ENCODE peak calls at places on chromosomes 1 and 21, in six cellular contexts. V, R, Z, I, W and B are unnamed samples.

GRCh38 chr1:105343317-105343716 is 1593.6 kb downstream of the AMY1C start:
- DNase-seq in I (no peak), R (no peak), W (no peak), V (no peak), Z (no peak), B (no peak)

GRCh38 chr1:175192111-175192629 is 406 bp downstream of the KIAA0040 start:
- DNase-seq in W (no peak), Z (peak), R (no peak), I (peak), V (peak), B (no peak)

GRCh38 chr1:154583691-154584212 is 16.2 kb downstream of the CHRNB2 start:
- DNase-seq in R (no peak), W (no peak), Z (no peak), V (no peak), I (no peak), B (no peak)

GRCh38 chr1:87331319-87332269 is 2.9 kb downstream of the LMO4 start:
- DNase-seq in V (peak), Z (peak), W (no peak), I (peak), R (peak), B (peak)

GRCh38 chr1:215146252-215146975 is 63.9 kb downstream of the KCNK2 start:
- DNase-seq in V (no peak), W (no peak), Z (no peak), I (peak), R (peak), B (peak)

GRCh38 chr1:100441651-100442050 is 89.3 kb downstream of the CDC14A start:
- DNase-seq in W (no peak), V (no peak), Z (peak), I (no peak), R (no peak), B (no peak)

GRCh38 chr1:90745972-90746371 is 28.9 kb upstream of the BARHL2 start:
- DNase-seq in R (no peak), W (no peak), V (no peak), Z (no peak), I (no peak), B (no peak)

GRCh38 chr1:198444792-198445191 is 95.7 kb downstream of the ATP6V1G3 start:
- DNase-seq in I (peak), Z (no peak), V (no peak), W (no peak), R (peak), B (no peak)

GRCh38 chr1:182041615-182042014 is 19.9 kb downstream of the ZNF648 start:
- DNase-seq in Z (no peak), R (no peak), I (no peak), V (no peak), W (no peak), B (no peak)

GRCh38 chr1:89546082-89546889 is 21.7 kb downstream of the LRRC8B start:
- DNase-seq in R (peak), Z (no peak), I (peak), V (no peak), W (no peak), B (peak)

GRCh38 chr1:93629101-93630059 is 52.3 kb downstream of the BCAR3 start:
- DNase-seq in V (no peak), W (peak), I (peak), R (peak), Z (peak), B (no peak)

GRCh38 chr1:92154934-92155333 is 62.8 kb upstream of the C1orf146 start:
- DNase-seq in Z (no peak), W (no peak), I (no peak), R (no peak), V (no peak), B (no peak)

GRCh38 chr1:85577421-85578320 is 2.9 kb upstream of the CCN1 start:
- DNase-seq in R (peak), I (no peak), Z (no peak), V (no peak), W (peak), B (no peak)

GRCh38 chr1:103256490-103256889 is 148.2 kb upstream of the COL11A1 start:
- DNase-seq in V (no peak), W (no peak), I (no peak), Z (no peak), R (peak), B (no peak)

GRCh38 chr1:176604461-176604860 is 141.5 kb downstream of the PAPPA2 start:
- DNase-seq in Z (no peak), W (no peak), R (no peak), V (no peak), I (no peak), B (no peak)

GRCh38 chr1:96782861-96783260 is 61.3 kb downstream of the PTBP2 start:
- DNase-seq in V (no peak), I (no peak), W (no peak), R (no peak), Z (no peak), B (no peak)

GRCh38 chr1:192104852-192105251 is 53.4 kb upstream of the RGS18 start:
- DNase-seq in I (peak), W (no peak), V (no peak), Z (no peak), R (peak), B (no peak)

GRCh38 chr1:184838374-184838995 is 83.8 kb upstream of the EDEM3 start:
- DNase-seq in R (peak), V (no peak), W (no peak), Z (no peak), I (peak), B (peak)

GRCh38 chr1:66331641-66332523 is 202.1 kb upstream of the SGIP1 start:
- DNase-seq in Z (peak), V (peak), R (peak), I (peak), W (no peak), B (no peak)

GRCh38 chr1:204565617-204566582 is 49.7 kb downstream of the MDM4 start:
- DNase-seq in Z (peak), R (peak), W (peak), V (no peak), I (peak), B (peak)

DNA sequence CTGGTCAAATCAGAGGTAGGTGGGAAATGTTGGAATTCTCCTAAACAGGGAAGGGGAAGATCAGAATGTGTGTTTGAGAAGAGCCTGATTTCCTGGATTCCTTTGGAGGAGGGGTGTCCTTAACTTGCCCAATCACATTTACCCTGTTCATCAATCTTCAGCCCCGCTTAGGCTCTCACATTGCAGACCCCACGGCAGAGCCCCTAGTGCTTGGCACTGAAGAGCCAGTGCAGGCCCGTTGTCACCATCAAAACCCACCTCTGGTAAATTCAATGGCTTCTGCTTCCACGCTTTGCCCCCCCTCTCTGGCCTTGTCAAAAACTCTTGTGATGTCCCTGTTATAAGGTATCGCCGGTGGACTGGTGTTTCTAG is 2.3 kb downstream of the AGPAT3 start:
- DNase-seq in I (no peak), Z (no peak), V (no peak), R (no peak), W (no peak), B (no peak)
- H3K27ac ChIP-seq in I (peak), Z (peak), V (peak), R (no peak), W (peak), B (peak)

GRCh38 chr1:145855426-145855948 is 3.4 kb downstream of the PIAS3 start:
- DNase-seq in Z (no peak), W (no peak), V (no peak), I (no peak), R (no peak), B (no peak)
- TF ChIP-seq CTCF in Z (peak), W (peak), V (no peak), I (no peak), R (peak), B (no peak)

GRCh38 chr1:153312569-153313186 is at the start of gene PGLYRP3:
- DNase-seq in V (no peak), W (no peak), I (peak), Z (no peak), R (no peak), B (no peak)
- H3K27ac ChIP-seq in V (no peak), W (no peak), I (no peak), Z (no peak), R (no peak), B (no peak)

DNA sequence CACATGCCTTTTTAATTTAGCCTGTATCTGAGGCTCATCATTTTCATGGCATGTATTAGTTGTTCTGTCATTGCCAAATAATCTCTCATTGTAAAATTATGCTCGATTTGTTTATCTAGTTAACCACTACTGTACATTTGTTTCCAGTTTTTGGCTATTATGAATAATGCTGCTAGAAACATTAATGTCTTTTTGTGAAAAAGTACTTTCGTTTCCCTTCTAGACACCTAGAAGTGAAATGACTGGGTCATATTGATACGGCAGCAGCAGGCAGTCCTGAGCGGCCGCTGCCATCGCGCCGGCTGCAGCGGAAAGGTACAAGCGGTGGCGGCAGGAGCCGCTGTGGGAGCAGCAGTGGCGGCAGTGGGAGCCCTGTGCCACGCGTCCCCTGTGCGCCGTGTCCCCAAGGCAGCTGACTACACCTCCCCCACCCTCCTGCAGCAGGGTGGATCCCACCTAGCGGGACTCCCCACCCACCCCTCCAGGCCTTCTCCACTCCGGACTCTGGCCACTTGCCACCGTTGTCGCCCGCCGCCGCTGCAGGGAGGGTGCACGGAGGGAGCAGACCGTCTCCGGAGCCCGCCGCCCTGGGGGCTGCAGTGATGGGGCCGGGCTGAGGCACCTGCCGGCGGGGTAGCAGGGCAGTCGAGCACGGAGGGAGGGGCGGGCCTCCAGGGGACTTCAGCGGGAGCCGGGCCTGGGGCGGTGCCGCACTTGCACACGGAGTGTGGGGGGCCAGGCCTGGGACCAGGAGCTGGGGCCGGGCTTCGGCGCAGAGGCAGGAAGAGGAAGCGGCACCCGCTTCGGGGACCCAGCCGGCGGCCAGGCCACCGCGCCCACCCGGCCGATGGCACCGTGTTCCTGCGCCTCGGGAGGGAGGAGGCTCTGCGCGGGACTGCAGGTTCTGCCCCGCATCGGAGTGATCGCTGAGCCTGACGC is 66.8 kb upstream of the RGS7 start:
- DNase-seq in I (peak), V (peak), W (no peak), Z (peak), R (no peak), B (peak)
- TF ChIP-seq CTCF in I (peak), V (no peak), W (peak), Z (no peak), R (peak), B (peak)

GRCh38 chr1:199448641-199449040 is 578.9 kb upstream of the NR5A2 start:
- DNase-seq in R (no peak), Z (no peak), V (no peak), I (no peak), W (no peak), B (no peak)
- H3K27ac ChIP-seq in R (peak), Z (no peak), V (peak), I (no peak), W (no peak), B (no peak)